ENCODE peak calls at places on chromosomes 1 and 21, in four cellular contexts. One of them, this sample, is unnamed.

GRCh38 chr1:36542024-36542961 is 59.6 kb upstream of the CSF3R start:
- DNase-seq in GM12878: no peak
- DNase-seq in K562: no peak
- DNase-seq in H1: no peak
- DNase-seq in this sample: no peak

GRCh38 chr21:23936224-23936623 is 1671.1 kb downstream of the MRPL39 start:
- DNase-seq in K562: peak
- DNase-seq in H1: no peak
- DNase-seq in GM12878: no peak
- DNase-seq in this sample: peak

GRCh38 chr1:186142916-186143315 is 232.1 kb downstream of the TPR start:
- DNase-seq in GM12878: no peak
- DNase-seq in H1: no peak
- DNase-seq in K562: no peak
- DNase-seq in this sample: no peak

GRCh38 chr1:110498270-110498669 is 20.7 kb downstream of the KCNA10 start:
- DNase-seq in H1: no peak
- DNase-seq in K562: no peak
- DNase-seq in GM12878: no peak
- DNase-seq in this sample: no peak

GRCh38 chr1:156146749-156147405 is 6.5 kb upstream of the SEMA4A start:
- DNase-seq in K562: no peak
- DNase-seq in H1: no peak
- DNase-seq in GM12878: no peak
- DNase-seq in this sample: no peak

GRCh38 chr1:40922969-40923368 is 56.5 kb upstream of the CTPS1 start:
- DNase-seq in K562: no peak
- DNase-seq in H1: no peak
- DNase-seq in GM12878: no peak
- DNase-seq in this sample: no peak

GRCh38 chr1:156076609-156077429 is 5.4 kb downstream of the MEX3A start:
- DNase-seq in K562: no peak
- DNase-seq in H1: no peak
- DNase-seq in GM12878: no peak
- DNase-seq in this sample: no peak

GRCh38 chr1:170063109-170063826 is 11.2 kb downstream of the KIFAP3 start:
- DNase-seq in GM12878: no peak
- DNase-seq in H1: no peak
- DNase-seq in K562: no peak
- DNase-seq in this sample: no peak

GRCh38 chr1:19203440-19203839 is 6.6 kb downstream of the UBR4 start:
- DNase-seq in K562: no peak
- DNase-seq in GM12878: no peak
- DNase-seq in H1: no peak
- DNase-seq in this sample: no peak

GRCh38 chr21:20443558-20444155 is 554.6 kb upstream of the NCAM2 start:
- DNase-seq in GM12878: no peak
- DNase-seq in K562: peak
- DNase-seq in H1: no peak
- DNase-seq in this sample: peak

GRCh38 chr1:57307382-57307781 is 116.5 kb downstream of the DAB1 start:
- DNase-seq in K562: peak
- DNase-seq in GM12878: peak
- DNase-seq in H1: no peak
- DNase-seq in this sample: peak

GRCh38 chr1:15955552-15955951 is 20.3 kb downstream of the ZBTB17 start:
- DNase-seq in GM12878: no peak
- DNase-seq in H1: no peak
- DNase-seq in K562: no peak
- DNase-seq in this sample: no peak

GRCh38 chr21:42400525-42400924 is 3.2 kb upstream of the UBASH3A start:
- DNase-seq in K562: no peak
- DNase-seq in GM12878: peak
- DNase-seq in H1: no peak
- DNase-seq in this sample: no peak

GRCh38 chr1:42930178-42931107 is 28.2 kb downstream of the SLC2A1 start:
- DNase-seq in K562: peak
- DNase-seq in H1: no peak
- DNase-seq in GM12878: no peak
- DNase-seq in this sample: no peak

GRCh38 chr1:115117303-115117702 is 28.0 kb upstream of the TSPAN2 start:
- DNase-seq in GM12878: no peak
- DNase-seq in H1: no peak
- DNase-seq in K562: no peak
- DNase-seq in this sample: no peak

GRCh38 chr1:219271914-219272545 is 98.4 kb downstream of the LYPLAL1 start:
- DNase-seq in GM12878: no peak
- DNase-seq in K562: no peak
- DNase-seq in H1: no peak
- DNase-seq in this sample: peak

DNA sequence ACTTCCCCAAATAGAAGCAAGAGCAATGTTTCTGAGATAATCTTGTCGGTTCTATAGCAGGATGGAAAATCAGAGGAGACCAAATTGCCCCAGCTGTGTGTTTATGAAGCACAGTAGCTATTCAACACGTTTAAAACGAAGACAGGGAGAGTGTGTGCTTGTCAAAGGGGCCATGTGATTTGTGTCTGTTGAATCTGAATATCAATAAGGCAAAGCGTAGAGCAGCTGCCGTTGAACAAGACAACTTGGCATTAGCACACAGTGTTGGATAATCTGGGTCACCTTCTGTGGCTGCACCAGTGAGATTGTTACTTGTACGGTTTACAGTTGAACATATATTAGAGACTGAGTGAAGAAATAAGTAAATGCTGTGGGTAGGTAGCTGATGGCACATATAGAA is 1.0 kb downstream of the CRB1 start:
- DNase-seq in H1: no peak
- DNase-seq in GM12878: no peak
- DNase-seq in K562: no peak
- DNase-seq in this sample: no peak
- TF ChIP-seq NRF1 in H1: no peak
- TF ChIP-seq NRF1 in GM12878: no peak
- TF ChIP-seq NRF1 in K562: no peak
- TF ChIP-seq NRF1 in this sample: no peak

DNA sequence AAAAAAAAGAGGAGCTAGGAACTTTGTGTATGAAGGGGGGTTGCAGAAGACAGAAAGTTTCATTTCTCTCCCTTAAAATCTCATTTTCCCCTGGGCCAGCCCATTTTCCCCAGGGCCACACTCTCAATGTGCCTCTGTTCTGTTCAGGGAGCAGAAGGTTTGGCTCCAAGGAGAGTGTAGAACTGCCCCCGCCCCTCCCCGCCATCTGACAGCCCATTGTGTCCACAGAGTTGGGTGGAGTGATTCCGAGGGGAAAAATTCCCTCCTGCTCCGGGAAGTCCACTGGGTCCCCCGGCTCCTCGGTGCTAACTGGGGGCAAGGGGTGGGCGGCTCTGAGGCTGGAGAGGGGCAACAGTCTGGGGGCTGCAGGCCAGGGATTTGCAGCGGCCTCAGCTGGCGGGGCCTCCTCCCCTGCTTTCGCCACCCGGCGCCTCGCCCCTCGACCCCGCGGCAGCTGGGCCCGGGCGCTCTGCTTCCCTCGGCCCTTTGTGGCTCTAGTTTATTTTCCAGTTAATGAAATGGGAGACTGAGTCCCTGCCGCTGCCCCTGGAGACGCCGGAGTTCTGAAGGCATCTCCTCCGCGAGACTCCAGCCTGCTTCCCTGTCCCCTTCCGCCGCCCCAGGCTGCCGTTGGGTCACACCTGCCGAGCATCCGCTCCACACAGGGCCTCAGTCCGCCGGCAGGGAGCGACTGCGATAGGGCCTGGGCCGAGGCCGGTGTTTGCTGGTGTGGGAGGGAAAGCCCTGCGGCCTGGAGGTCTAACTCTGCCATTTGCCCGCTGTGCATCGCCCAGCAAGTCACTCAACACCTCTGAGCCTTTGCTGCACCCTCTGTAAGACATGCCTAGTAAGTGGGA is 14.7 kb upstream of the KIRREL1 start:
- DNase-seq in K562: no peak
- DNase-seq in GM12878: no peak
- DNase-seq in H1: no peak
- DNase-seq in this sample: peak
- TF ChIP-seq NRF1 in K562: no peak
- TF ChIP-seq NRF1 in GM12878: no peak
- TF ChIP-seq NRF1 in H1: no peak
- TF ChIP-seq NRF1 in this sample: no peak

GRCh38 chr1:227947678-227948492 is at the start of gene WNT9A:
- DNase-seq in K562: peak
- DNase-seq in GM12878: no peak
- DNase-seq in H1: no peak
- DNase-seq in this sample: peak

GRCh38 chr1:227948493-227949260 is 945 bp upstream of the WNT9A start:
- DNase-seq in H1: no peak
- DNase-seq in K562: peak
- DNase-seq in GM12878: no peak
- DNase-seq in this sample: peak

GRCh38 chr1:227946624-227947424 is 908 bp downstream of the WNT9A start:
- DNase-seq in GM12878: no peak
- DNase-seq in K562: peak
- DNase-seq in H1: no peak
- DNase-seq in this sample: peak

GRCh38 chr1:227945891-227946623 is 1.7 kb downstream of the WNT9A start:
- DNase-seq in K562: peak
- DNase-seq in H1: no peak
- DNase-seq in GM12878: no peak
- DNase-seq in this sample: peak

DNA sequence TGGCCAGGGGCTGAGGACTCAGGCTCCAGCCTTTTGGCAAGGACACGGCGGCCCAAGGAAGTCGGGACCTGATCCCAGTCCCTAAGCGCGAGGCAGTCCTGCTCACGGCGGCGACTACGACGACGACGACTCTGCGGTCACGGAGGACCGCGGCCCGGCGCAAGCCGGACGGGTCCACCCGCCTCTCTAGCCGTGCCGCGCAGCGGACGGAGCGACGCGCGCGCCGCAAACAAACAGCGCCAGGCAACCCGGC is 381 bp downstream of the WNT9A start:
- DNase-seq in K562: no peak
- DNase-seq in H1: no peak
- DNase-seq in GM12878: no peak
- DNase-seq in this sample: no peak
- TF ChIP-seq NRF1 in K562: peak
- TF ChIP-seq NRF1 in H1: no peak
- TF ChIP-seq NRF1 in GM12878: no peak
- TF ChIP-seq NRF1 in this sample: no peak

GRCh38 chr1:180533571-180533987 is 25.2 kb upstream of the OVAAL start:
- DNase-seq in K562: peak
- DNase-seq in GM12878: no peak
- DNase-seq in H1: peak
- DNase-seq in this sample: peak
- TF ChIP-seq NRF1 in K562: no peak
- TF ChIP-seq NRF1 in GM12878: no peak
- TF ChIP-seq NRF1 in H1: no peak
- TF ChIP-seq NRF1 in this sample: no peak

GRCh38 chr1:84078108-84078823 is 65.8 kb upstream of the PRKACB start:
- DNase-seq in K562: peak
- DNase-seq in H1: no peak
- DNase-seq in GM12878: no peak
- DNase-seq in this sample: no peak
- TF ChIP-seq NRF1 in K562: no peak
- TF ChIP-seq NRF1 in H1: no peak
- TF ChIP-seq NRF1 in GM12878: no peak
- TF ChIP-seq NRF1 in this sample: no peak

GRCh38 chr1:236685917-236686814 is at the start of gene ACTN2:
- DNase-seq in H1: no peak
- DNase-seq in GM12878: no peak
- DNase-seq in K562: peak
- DNase-seq in this sample: peak
- TF ChIP-seq NRF1 in H1: no peak
- TF ChIP-seq NRF1 in GM12878: no peak
- TF ChIP-seq NRF1 in K562: no peak
- TF ChIP-seq NRF1 in this sample: no peak

This sample was measured in SK-N-SH.